ENCODE peak calls at places on chromosomes 3 and 15, in four cellular contexts. One of them, this sample, is unnamed.

GRCh38 chr3:96863129-96863740 is 48.8 kb downstream of the EPHA6 start:
- DNase-seq in GM23248: peak; percentile 56
- DNase-seq in hepatocyte: peak; percentile 72
- DNase-seq in K562: peak; percentile 1
- DNase-seq in this sample: peak; percentile 28

GRCh38 chr3:102057781-102058421 is 208.6 kb downstream of the NFKBIZ start:
- DNase-seq in GM23248: no peak
- DNase-seq in hepatocyte: no peak
- DNase-seq in K562: no peak
- DNase-seq in this sample: no peak

GRCh38 chr3:122918576-122919290 is 108.8 kb downstream of the SEMA5B start:
- DNase-seq in GM23248: peak; percentile 36
- DNase-seq in hepatocyte: peak; percentile 57
- DNase-seq in K562: no peak
- DNase-seq in this sample: peak; percentile 6

GRCh38 chr3:119794971-119795612 is 13.2 kb downstream of the NR1I2 start:
- DNase-seq in GM23248: no peak
- DNase-seq in hepatocyte: peak; percentile 86
- DNase-seq in K562: peak; percentile 84
- DNase-seq in this sample: peak; percentile 27

GRCh38 chr3:86774082-86774691 is 216.8 kb downstream of the VGLL3 start:
- DNase-seq in GM23248: peak; percentile 70
- DNase-seq in hepatocyte: peak; percentile 52
- DNase-seq in K562: peak; percentile 1
- DNase-seq in this sample: peak; percentile 12

GRCh38 chr3:56339671-56340070 is 128.6 kb downstream of the ERC2 start:
- DNase-seq in GM23248: no peak
- DNase-seq in hepatocyte: no peak
- DNase-seq in K562: no peak
- DNase-seq in this sample: no peak

GRCh38 chr15:41559489-41560177 is 621 bp downstream of the TYRO3 start:
- DNase-seq in GM23248: peak; percentile 38
- DNase-seq in hepatocyte: peak; percentile 45
- DNase-seq in K562: peak; percentile 42
- DNase-seq in this sample: no peak

GRCh38 chr15:67049351-67050044 is 15.9 kb upstream of the SMAD3 start:
- DNase-seq in GM23248: peak; percentile 84
- DNase-seq in hepatocyte: peak; percentile 76
- DNase-seq in K562: no peak
- DNase-seq in this sample: peak; percentile 36

GRCh38 chr3:10299679-10300078 is 6.9 kb upstream of the GHRL start:
- DNase-seq in GM23248: no peak
- DNase-seq in hepatocyte: no peak
- DNase-seq in K562: no peak
- DNase-seq in this sample: no peak

GRCh38 chr3:52636673-52637072 is 49.0 kb downstream of the PBRM1 start:
- DNase-seq in GM23248: peak; percentile 77
- DNase-seq in hepatocyte: no peak
- DNase-seq in K562: no peak
- DNase-seq in this sample: no peak

GRCh38 chr3:132445812-132446211 is 28.5 kb downstream of the DNAJC13 start:
- DNase-seq in GM23248: peak; percentile 83
- DNase-seq in hepatocyte: no peak
- DNase-seq in K562: no peak
- DNase-seq in this sample: peak; percentile 78

GRCh38 chr3:197464794-197465193 is 91.0 kb downstream of the BDH1 start:
- DNase-seq in GM23248: no peak
- DNase-seq in hepatocyte: no peak
- DNase-seq in K562: no peak
- DNase-seq in this sample: no peak

GRCh38 chr3:45939341-45939771 is 3.9 kb upstream of the CXCR6 start:
- DNase-seq in GM23248: peak; percentile 14
- DNase-seq in hepatocyte: peak; percentile 19
- DNase-seq in K562: no peak
- DNase-seq in this sample: no peak

GRCh38 chr3:119211803-119212202 is 28.9 kb downstream of the B4GALT4 start:
- DNase-seq in GM23248: no peak
- DNase-seq in hepatocyte: no peak
- DNase-seq in K562: no peak
- DNase-seq in this sample: no peak

GRCh38 chr3:155891341-155891740 is 20.9 kb downstream of the GMPS start:
- DNase-seq in GM23248: peak; percentile 69
- DNase-seq in hepatocyte: no peak
- DNase-seq in K562: no peak
- DNase-seq in this sample: no peak

GRCh38 chr3:122247087-122247824 is 63.8 kb downstream of the CASR start:
- DNase-seq in GM23248: no peak
- DNase-seq in hepatocyte: no peak
- DNase-seq in K562: no peak
- DNase-seq in this sample: no peak

GRCh38 chr15:95561463-95561862 is 769.0 kb upstream of the NR2F2 start:
- DNase-seq in GM23248: no peak
- DNase-seq in hepatocyte: no peak
- DNase-seq in K562: no peak
- DNase-seq in this sample: no peak

GRCh38 chr15:101250331-101250730 is 1.5 kb downstream of the CHSY1 start:
- DNase-seq in GM23248: peak; percentile 90
- DNase-seq in hepatocyte: no peak
- DNase-seq in K562: no peak
- DNase-seq in this sample: peak; percentile 72

GRCh38 chr3:25594007-25594502 is 70.7 kb downstream of the TOP2B start:
- DNase-seq in GM23248: peak; percentile 80
- DNase-seq in hepatocyte: peak; percentile 63
- DNase-seq in K562: peak; percentile 35
- DNase-seq in this sample: peak; percentile 90

GRCh38 chr3:195548496-195548895 is 5.4 kb upstream of the PPP1R2 start:
- DNase-seq in GM23248: no peak
- DNase-seq in hepatocyte: no peak
- DNase-seq in K562: no peak
- DNase-seq in this sample: no peak

GRCh38 chr3:100256724-100257123 is 4.1 kb upstream of the TBC1D23 start:
- DNase-seq in GM23248: peak; percentile 77
- DNase-seq in hepatocyte: no peak
- DNase-seq in K562: no peak
- DNase-seq in this sample: no peak

GRCh38 chr15:55791576-55792400 is 48.8 kb upstream of the PRTG start:
- DNase-seq in GM23248: peak; percentile 80
- DNase-seq in hepatocyte: no peak
- DNase-seq in K562: no peak
- DNase-seq in this sample: peak; percentile 15

GRCh38 chr3:54434761-54435160 is 312.4 kb downstream of the CACNA2D3 start:
- DNase-seq in GM23248: no peak
- DNase-seq in hepatocyte: no peak
- DNase-seq in K562: no peak
- DNase-seq in this sample: no peak

GRCh38 chr15:41695750-41696436 is 35.7 kb downstream of the MGA start:
- DNase-seq in GM23248: peak; percentile 12
- DNase-seq in hepatocyte: peak; percentile 35
- DNase-seq in K562: peak; percentile 27
- DNase-seq in this sample: peak; percentile 77

GRCh38 chr3:30544811-30545210 is 61.6 kb upstream of the TGFBR2 start:
- DNase-seq in GM23248: peak; percentile 90
- DNase-seq in hepatocyte: no peak
- DNase-seq in K562: no peak
- DNase-seq in this sample: peak; percentile 99

GRCh38 chr3:143439785-143440184 is 320.2 kb downstream of the CHST2 start:
- DNase-seq in GM23248: no peak
- DNase-seq in hepatocyte: no peak
- DNase-seq in K562: no peak
- DNase-seq in this sample: no peak

GRCh38 chr15:92812271-92812670 is 87.9 kb upstream of the CHD2 start:
- DNase-seq in GM23248: no peak
- DNase-seq in hepatocyte: no peak
- DNase-seq in K562: no peak
- DNase-seq in this sample: no peak

GRCh38 chr3:47491186-47491585 is 15.4 kb upstream of the SCAP start:
- DNase-seq in GM23248: no peak
- DNase-seq in hepatocyte: no peak
- DNase-seq in K562: no peak
- DNase-seq in this sample: no peak

GRCh38 chr3:151309566-151309965 is 7.1 kb downstream of the GPR87 start:
- DNase-seq in GM23248: no peak
- DNase-seq in hepatocyte: no peak
- DNase-seq in K562: no peak
- DNase-seq in this sample: no peak

GRCh38 chr3:151306168-151306810 is 10.3 kb downstream of the GPR87 start:
- DNase-seq in GM23248: no peak
- DNase-seq in hepatocyte: no peak
- DNase-seq in K562: no peak
- DNase-seq in this sample: no peak

GRCh38 chr3:151307131-151307530 is 9.5 kb downstream of the GPR87 start:
- DNase-seq in GM23248: peak; percentile 45
- DNase-seq in hepatocyte: no peak
- DNase-seq in K562: no peak
- DNase-seq in this sample: no peak

GRCh38 chr3:151307583-151307982 is 9.0 kb downstream of the GPR87 start:
- DNase-seq in GM23248: no peak
- DNase-seq in hepatocyte: no peak
- DNase-seq in K562: no peak
- DNase-seq in this sample: no peak

GRCh38 chr3:151308089-151308488 is 8.5 kb downstream of the GPR87 start:
- DNase-seq in GM23248: peak; percentile 72
- DNase-seq in hepatocyte: no peak
- DNase-seq in K562: no peak
- DNase-seq in this sample: no peak
- H3K79me2 ChIP-seq in GM23248: no peaks in the 10 kb centered on the region
- H3K79me2 ChIP-seq in hepatocyte: no peaks in the 10 kb centered on the region
- H3K79me2 ChIP-seq in K562: no peaks in the 10 kb centered on the region
- H3K79me2 ChIP-seq in this sample: no peaks in the 10 kb centered on the region

GRCh38 chr3:43330981-43331380 is 44.6 kb downstream of the SNRK start:
- DNase-seq in GM23248: no peak
- DNase-seq in hepatocyte: no peak
- DNase-seq in K562: no peak
- DNase-seq in this sample: no peak
- H3K79me2 ChIP-seq in GM23248: peaks cover 80% of the 10 kb centered on the region
- H3K79me2 ChIP-seq in hepatocyte: peaks cover 66% of the 10 kb centered on the region
- H3K79me2 ChIP-seq in K562: no peaks in the 10 kb centered on the region
- H3K79me2 ChIP-seq in this sample: peaks cover 98% of the 10 kb centered on the region

DNA sequence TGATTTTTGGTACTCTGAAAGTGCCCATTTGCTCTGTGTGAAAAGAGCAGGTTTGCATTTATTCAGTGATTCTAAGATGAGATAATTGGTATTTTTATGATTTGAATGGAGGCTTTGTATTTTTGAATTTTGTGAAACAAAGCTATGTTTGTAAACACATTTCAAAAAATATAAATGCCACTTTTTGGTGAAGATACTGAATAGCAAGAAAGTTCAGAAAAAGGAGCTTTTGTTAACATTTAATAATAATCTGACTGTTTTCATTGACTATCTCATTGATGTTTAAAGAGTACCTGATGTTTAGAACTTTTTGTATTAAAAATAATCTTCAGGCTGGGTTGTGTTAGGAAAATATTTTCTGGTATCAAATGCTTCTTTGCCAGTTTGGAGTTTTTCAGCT is 23.7 kb downstream of the TCF12 start:
- DNase-seq in GM23248: no peak
- DNase-seq in hepatocyte: no peak
- DNase-seq in K562: no peak
- DNase-seq in this sample: no peak
- H3K79me2 ChIP-seq in GM23248: peaks cover 100% of the 10 kb centered on the region
- H3K79me2 ChIP-seq in hepatocyte: peaks cover 100% of the 10 kb centered on the region
- H3K79me2 ChIP-seq in K562: peaks cover 92% of the 10 kb centered on the region
- H3K79me2 ChIP-seq in this sample: peaks cover 98% of the 10 kb centered on the region

DNA sequence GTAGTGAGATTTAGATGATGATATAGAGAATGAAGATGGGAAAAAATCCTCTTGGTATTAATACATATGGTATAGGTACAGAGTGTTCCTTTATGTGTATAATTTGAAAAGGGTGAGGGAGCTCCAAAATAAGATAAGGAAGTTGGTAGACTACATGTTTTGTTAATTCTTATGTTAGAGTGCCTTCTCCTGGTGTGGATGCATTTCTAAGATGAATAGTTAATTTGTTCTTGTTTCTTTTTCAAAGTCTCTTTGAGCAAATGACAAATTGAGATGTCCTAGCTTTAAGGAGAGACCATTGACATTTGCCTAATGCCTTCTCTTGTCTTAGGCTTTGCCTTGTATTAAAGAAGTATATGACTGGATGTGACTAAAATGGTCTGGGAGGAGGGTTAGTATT is 34.1 kb downstream of the AKAP13 start:
- DNase-seq in GM23248: peak; percentile 28
- DNase-seq in hepatocyte: no peak
- DNase-seq in K562: no peak
- DNase-seq in this sample: peak; percentile 66
- H3K79me2 ChIP-seq in GM23248: peaks cover 100% of the 10 kb centered on the region
- H3K79me2 ChIP-seq in hepatocyte: peaks cover 97% of the 10 kb centered on the region
- H3K79me2 ChIP-seq in K562: no peaks in the 10 kb centered on the region
- H3K79me2 ChIP-seq in this sample: peaks cover 75% of the 10 kb centered on the region